ENCODE peak calls at places on chromosomes 3 and 15, in five cellular contexts. One of them, this sample, is unnamed.

GRCh38 chr3:23659840-23660430 is 145.8 kb upstream of the UBE2E1 start:
- DNase-seq in T-cell: no peak
- DNase-seq in HEK293T: no peak
- DNase-seq in ecto neural progenitor cell: no peak
- DNase-seq in Calu3: no peak
- DNase-seq in this sample: no peak

GRCh38 chr3:18370672-18371071 is 54.5 kb downstream of the SATB1 start:
- DNase-seq in T-cell: no peak
- DNase-seq in ecto neural progenitor cell: no peak
- DNase-seq in Calu3: no peak
- DNase-seq in HEK293T: no peak
- DNase-seq in this sample: no peak

GRCh38 chr3:113898892-113899291 is 48.9 kb upstream of the ZDHHC23 start:
- DNase-seq in T-cell: no peak
- DNase-seq in ecto neural progenitor cell: no peak
- DNase-seq in Calu3: no peak
- DNase-seq in HEK293T: no peak
- DNase-seq in this sample: no peak

GRCh38 chr3:48899298-48899697 is 616 bp upstream of the SLC25A20 start:
- DNase-seq in ecto neural progenitor cell: no peak
- DNase-seq in HEK293T: no peak
- DNase-seq in Calu3: no peak
- DNase-seq in T-cell: no peak
- DNase-seq in this sample: peak

GRCh38 chr3:14441240-14441919 is 39.0 kb downstream of the SLC6A6 start:
- DNase-seq in Calu3: no peak
- DNase-seq in T-cell: no peak
- DNase-seq in HEK293T: no peak
- DNase-seq in ecto neural progenitor cell: no peak
- DNase-seq in this sample: no peak

GRCh38 chr3:58531956-58532355 is 5.0 kb downstream of the ACOX2 start:
- DNase-seq in Calu3: no peak
- DNase-seq in T-cell: no peak
- DNase-seq in ecto neural progenitor cell: no peak
- DNase-seq in HEK293T: no peak
- DNase-seq in this sample: no peak

GRCh38 chr3:167780214-167780613 is 44.7 kb downstream of the SERPINI1 start:
- DNase-seq in ecto neural progenitor cell: no peak
- DNase-seq in HEK293T: no peak
- DNase-seq in T-cell: no peak
- DNase-seq in Calu3: no peak
- DNase-seq in this sample: no peak

GRCh38 chr15:48279608-48280007 is 51.6 kb upstream of the DUT start:
- DNase-seq in ecto neural progenitor cell: no peak
- DNase-seq in Calu3: no peak
- DNase-seq in T-cell: no peak
- DNase-seq in HEK293T: no peak
- DNase-seq in this sample: no peak

GRCh38 chr3:12198301-12198700 is 39.6 kb upstream of the TIMP4 start:
- DNase-seq in HEK293T: no peak
- DNase-seq in Calu3: no peak
- DNase-seq in T-cell: no peak
- DNase-seq in ecto neural progenitor cell: no peak
- DNase-seq in this sample: no peak

GRCh38 chr15:74428970-74429783 is 4.6 kb downstream of the SEMA7A start:
- DNase-seq in Calu3: no peak
- DNase-seq in T-cell: no peak
- DNase-seq in HEK293T: no peak
- DNase-seq in ecto neural progenitor cell: no peak
- DNase-seq in this sample: no peak

GRCh38 chr3:42702982-42703694 is 540 bp upstream of the HHATL start:
- DNase-seq in HEK293T: no peak
- DNase-seq in ecto neural progenitor cell: peak
- DNase-seq in T-cell: no peak
- DNase-seq in Calu3: no peak
- DNase-seq in this sample: no peak

GRCh38 chr15:89197503-89197971 is 23.8 kb downstream of the RLBP1 start:
- DNase-seq in HEK293T: peak
- DNase-seq in Calu3: peak
- DNase-seq in T-cell: no peak
- DNase-seq in ecto neural progenitor cell: peak
- DNase-seq in this sample: no peak

GRCh38 chr3:47961815-47962606 is 54.2 kb downstream of the MAP4 start:
- DNase-seq in T-cell: peak
- DNase-seq in Calu3: peak
- DNase-seq in ecto neural progenitor cell: no peak
- DNase-seq in HEK293T: no peak
- DNase-seq in this sample: no peak

This sample was measured in effector memory CD8-positive, alpha-beta T cell.